ENCODE peak calls at places on chromosomes 7 and 10, in ten cellular contexts. One of them, this sample, is unnamed.

GRCh38 chr7:112271162-112271561 is 64.7 kb downstream of the ZNF277 start:
- DNase-seq in hepatocyte: no peak
- DNase-seq in tibial nerve: no peak
- DNase-seq in heart right ventricle: no peak
- DNase-seq in CD4-positive, CD25-positive, alpha-beta regulatory T cell: no peak
- DNase-seq in cardiac muscle cell: no peak
- DNase-seq in left lung: no peak
- DNase-seq in lung: no peak
- DNase-seq in psoas muscle: no peak
- DNase-seq in CD8-positive, alpha-beta T cell: no peak
- DNase-seq in this sample: no peak

GRCh38 chr7:33346055-33346454 is 216.7 kb downstream of the BBS9 start:
- DNase-seq in hepatocyte: no peak
- DNase-seq in psoas muscle: no peak
- DNase-seq in left lung: no peak
- DNase-seq in heart right ventricle: no peak
- DNase-seq in CD4-positive, CD25-positive, alpha-beta regulatory T cell: no peak
- DNase-seq in cardiac muscle cell: no peak
- DNase-seq in lung: no peak
- DNase-seq in tibial nerve: no peak
- DNase-seq in CD8-positive, alpha-beta T cell: no peak
- DNase-seq in this sample: no peak

GRCh38 chr7:45060295-45060694 is 28.5 kb downstream of the NACAD start:
- DNase-seq in left lung: no peak
- DNase-seq in lung: no peak
- DNase-seq in heart right ventricle: no peak
- DNase-seq in CD8-positive, alpha-beta T cell: no peak
- DNase-seq in psoas muscle: no peak
- DNase-seq in CD4-positive, CD25-positive, alpha-beta regulatory T cell: no peak
- DNase-seq in cardiac muscle cell: no peak
- DNase-seq in hepatocyte: no peak
- DNase-seq in tibial nerve: no peak
- DNase-seq in this sample: no peak

GRCh38 chr7:87218941-87219544 is 489 bp downstream of the TMEM243 start:
- DNase-seq in heart right ventricle: peak
- DNase-seq in left lung: peak
- DNase-seq in tibial nerve: peak
- DNase-seq in lung: peak
- DNase-seq in cardiac muscle cell: peak
- DNase-seq in CD4-positive, CD25-positive, alpha-beta regulatory T cell: peak
- DNase-seq in hepatocyte: peak
- DNase-seq in psoas muscle: peak
- DNase-seq in CD8-positive, alpha-beta T cell: peak
- DNase-seq in this sample: no peak

GRCh38 chr7:127393370-127394058 is 1.0 kb upstream of the ZNF800 start:
- DNase-seq in heart right ventricle: no peak
- DNase-seq in psoas muscle: peak
- DNase-seq in CD8-positive, alpha-beta T cell: no peak
- DNase-seq in cardiac muscle cell: peak
- DNase-seq in hepatocyte: peak
- DNase-seq in CD4-positive, CD25-positive, alpha-beta regulatory T cell: no peak
- DNase-seq in tibial nerve: no peak
- DNase-seq in lung: no peak
- DNase-seq in left lung: no peak
- DNase-seq in this sample: no peak

GRCh38 chr7:24283559-24283899 is 461 bp upstream of the NPY start:
- DNase-seq in psoas muscle: no peak
- DNase-seq in heart right ventricle: no peak
- DNase-seq in left lung: no peak
- DNase-seq in CD8-positive, alpha-beta T cell: no peak
- DNase-seq in lung: no peak
- DNase-seq in cardiac muscle cell: no peak
- DNase-seq in hepatocyte: no peak
- DNase-seq in tibial nerve: no peak
- DNase-seq in CD4-positive, CD25-positive, alpha-beta regulatory T cell: no peak
- DNase-seq in this sample: no peak

GRCh38 chr10:95896066-95896850 is 11.5 kb upstream of the CC2D2B start:
- DNase-seq in cardiac muscle cell: no peak
- DNase-seq in heart right ventricle: no peak
- DNase-seq in hepatocyte: no peak
- DNase-seq in left lung: no peak
- DNase-seq in CD4-positive, CD25-positive, alpha-beta regulatory T cell: no peak
- DNase-seq in psoas muscle: no peak
- DNase-seq in CD8-positive, alpha-beta T cell: no peak
- DNase-seq in tibial nerve: no peak
- DNase-seq in lung: no peak
- DNase-seq in this sample: no peak

GRCh38 chr10:96470108-96470743 is 43.5 kb downstream of the TLL2 start:
- DNase-seq in heart right ventricle: no peak
- DNase-seq in tibial nerve: no peak
- DNase-seq in hepatocyte: peak
- DNase-seq in lung: no peak
- DNase-seq in CD4-positive, CD25-positive, alpha-beta regulatory T cell: no peak
- DNase-seq in psoas muscle: no peak
- DNase-seq in CD8-positive, alpha-beta T cell: no peak
- DNase-seq in cardiac muscle cell: peak
- DNase-seq in left lung: no peak
- DNase-seq in this sample: no peak

GRCh38 chr7:131328387-131329175 is 905 bp downstream of the MKLN1 start:
- DNase-seq in CD4-positive, CD25-positive, alpha-beta regulatory T cell: no peak
- DNase-seq in CD8-positive, alpha-beta T cell: no peak
- DNase-seq in hepatocyte: no peak
- DNase-seq in tibial nerve: no peak
- DNase-seq in heart right ventricle: no peak
- DNase-seq in psoas muscle: no peak
- DNase-seq in lung: no peak
- DNase-seq in left lung: no peak
- DNase-seq in cardiac muscle cell: peak
- DNase-seq in this sample: no peak

GRCh38 chr7:131327626-131328386 is at the start of gene MKLN1:
- DNase-seq in psoas muscle: peak
- DNase-seq in left lung: peak
- DNase-seq in hepatocyte: peak
- DNase-seq in lung: peak
- DNase-seq in cardiac muscle cell: peak
- DNase-seq in heart right ventricle: peak
- DNase-seq in tibial nerve: peak
- DNase-seq in CD8-positive, alpha-beta T cell: peak
- DNase-seq in CD4-positive, CD25-positive, alpha-beta regulatory T cell: peak
- DNase-seq in this sample: peak

GRCh38 chr7:131325179-131325840 is 2.4 kb upstream of the MKLN1 start:
- DNase-seq in psoas muscle: no peak
- DNase-seq in CD4-positive, CD25-positive, alpha-beta regulatory T cell: no peak
- DNase-seq in cardiac muscle cell: no peak
- DNase-seq in hepatocyte: no peak
- DNase-seq in left lung: no peak
- DNase-seq in tibial nerve: no peak
- DNase-seq in CD8-positive, alpha-beta T cell: no peak
- DNase-seq in heart right ventricle: no peak
- DNase-seq in lung: no peak
- DNase-seq in this sample: no peak

GRCh38 chr7:131327049-131327625 is 539 bp upstream of the MKLN1 start:
- DNase-seq in CD8-positive, alpha-beta T cell: no peak
- DNase-seq in CD4-positive, CD25-positive, alpha-beta regulatory T cell: peak
- DNase-seq in lung: peak
- DNase-seq in hepatocyte: peak
- DNase-seq in tibial nerve: no peak
- DNase-seq in left lung: peak
- DNase-seq in psoas muscle: no peak
- DNase-seq in cardiac muscle cell: peak
- DNase-seq in heart right ventricle: no peak
- DNase-seq in this sample: peak

DNA sequence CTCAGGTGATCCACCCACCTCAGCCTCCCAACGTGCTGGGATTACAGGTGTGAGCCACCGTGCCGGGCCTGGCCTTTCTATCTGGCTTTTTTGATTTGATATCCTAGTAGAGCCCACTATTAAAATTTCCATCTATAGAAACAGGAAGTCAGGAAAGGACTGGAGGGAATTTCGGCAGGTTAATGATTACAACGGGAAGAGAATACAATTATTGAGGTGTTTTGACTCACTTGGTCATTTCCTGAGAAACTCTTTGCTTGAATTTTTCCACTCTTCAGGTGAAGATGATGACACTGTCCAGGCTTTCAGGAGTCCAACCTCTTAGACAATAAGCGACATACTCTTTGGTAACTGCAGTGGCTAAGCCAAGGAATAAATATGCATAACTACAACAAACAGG is 1.1 kb upstream of the MKLN1 start:
- DNase-seq in hepatocyte: peak
- DNase-seq in CD8-positive, alpha-beta T cell: no peak
- DNase-seq in lung: no peak
- DNase-seq in CD4-positive, CD25-positive, alpha-beta regulatory T cell: no peak
- DNase-seq in tibial nerve: no peak
- DNase-seq in cardiac muscle cell: no peak
- DNase-seq in heart right ventricle: no peak
- DNase-seq in left lung: no peak
- DNase-seq in psoas muscle: no peak
- DNase-seq in this sample: no peak
- H3K4me3 ChIP-seq in hepatocyte: peak
- H3K4me3 ChIP-seq in CD8-positive, alpha-beta T cell: peak
- H3K4me3 ChIP-seq in lung: no peak
- H3K4me3 ChIP-seq in CD4-positive, CD25-positive, alpha-beta regulatory T cell: peak
- H3K4me3 ChIP-seq in tibial nerve: peak
- H3K4me3 ChIP-seq in cardiac muscle cell: peak
- H3K4me3 ChIP-seq in heart right ventricle: peak
- H3K4me3 ChIP-seq in left lung: peak
- H3K4me3 ChIP-seq in psoas muscle: peak
- H3K4me3 ChIP-seq in this sample: no peak

GRCh38 chr7:148987751-148988512 is 40.4 kb downstream of the PDIA4 start:
- DNase-seq in hepatocyte: peak
- DNase-seq in cardiac muscle cell: no peak
- DNase-seq in tibial nerve: no peak
- DNase-seq in lung: no peak
- DNase-seq in CD4-positive, CD25-positive, alpha-beta regulatory T cell: no peak
- DNase-seq in CD8-positive, alpha-beta T cell: no peak
- DNase-seq in heart right ventricle: no peak
- DNase-seq in psoas muscle: no peak
- DNase-seq in left lung: no peak
- DNase-seq in this sample: no peak

GRCh38 chr7:148983220-148984146 is 44.8 kb downstream of the PDIA4 start:
- DNase-seq in psoas muscle: peak
- DNase-seq in hepatocyte: peak
- DNase-seq in lung: peak
- DNase-seq in cardiac muscle cell: peak
- DNase-seq in CD8-positive, alpha-beta T cell: peak
- DNase-seq in tibial nerve: no peak
- DNase-seq in heart right ventricle: no peak
- DNase-seq in CD4-positive, CD25-positive, alpha-beta regulatory T cell: peak
- DNase-seq in left lung: peak
- DNase-seq in this sample: peak

GRCh38 chr7:148987010-148987750 is 41.1 kb downstream of the PDIA4 start:
- DNase-seq in tibial nerve: peak
- DNase-seq in CD4-positive, CD25-positive, alpha-beta regulatory T cell: peak
- DNase-seq in hepatocyte: peak
- DNase-seq in psoas muscle: peak
- DNase-seq in heart right ventricle: peak
- DNase-seq in left lung: peak
- DNase-seq in CD8-positive, alpha-beta T cell: peak
- DNase-seq in cardiac muscle cell: peak
- DNase-seq in lung: peak
- DNase-seq in this sample: peak

GRCh38 chr7:148982596-148983219 is 45.6 kb downstream of the PDIA4 start:
- DNase-seq in lung: no peak
- DNase-seq in psoas muscle: no peak
- DNase-seq in tibial nerve: no peak
- DNase-seq in heart right ventricle: no peak
- DNase-seq in CD4-positive, CD25-positive, alpha-beta regulatory T cell: no peak
- DNase-seq in CD8-positive, alpha-beta T cell: no peak
- DNase-seq in left lung: no peak
- DNase-seq in cardiac muscle cell: peak
- DNase-seq in hepatocyte: peak
- DNase-seq in this sample: no peak

DNA sequence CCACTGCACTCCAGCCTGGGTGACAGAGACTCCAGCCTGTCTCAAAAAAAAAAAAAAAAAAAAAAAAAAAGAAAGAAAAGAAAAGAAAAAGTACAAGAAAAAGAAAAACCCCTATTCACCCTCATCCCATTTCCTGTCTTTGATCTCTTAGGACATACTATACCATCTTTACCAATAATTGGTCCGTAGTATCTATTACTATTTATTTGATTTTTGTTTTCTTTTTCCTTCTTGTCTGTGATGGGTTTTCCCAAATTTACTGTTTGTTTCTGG is 41.6 kb downstream of the PDIA4 start:
- DNase-seq in left lung: no peak
- DNase-seq in lung: no peak
- DNase-seq in psoas muscle: no peak
- DNase-seq in heart right ventricle: no peak
- DNase-seq in CD8-positive, alpha-beta T cell: no peak
- DNase-seq in tibial nerve: no peak
- DNase-seq in hepatocyte: no peak
- DNase-seq in cardiac muscle cell: no peak
- DNase-seq in CD4-positive, CD25-positive, alpha-beta regulatory T cell: no peak
- DNase-seq in this sample: no peak
- H3K4me3 ChIP-seq in left lung: no peak
- H3K4me3 ChIP-seq in lung: no peak
- H3K4me3 ChIP-seq in psoas muscle: peak
- H3K4me3 ChIP-seq in heart right ventricle: no peak
- H3K4me3 ChIP-seq in CD8-positive, alpha-beta T cell: no peak
- H3K4me3 ChIP-seq in tibial nerve: peak
- H3K4me3 ChIP-seq in hepatocyte: peak
- H3K4me3 ChIP-seq in cardiac muscle cell: peak
- H3K4me3 ChIP-seq in CD4-positive, CD25-positive, alpha-beta regulatory T cell: peak
- H3K4me3 ChIP-seq in this sample: no peak

DNA sequence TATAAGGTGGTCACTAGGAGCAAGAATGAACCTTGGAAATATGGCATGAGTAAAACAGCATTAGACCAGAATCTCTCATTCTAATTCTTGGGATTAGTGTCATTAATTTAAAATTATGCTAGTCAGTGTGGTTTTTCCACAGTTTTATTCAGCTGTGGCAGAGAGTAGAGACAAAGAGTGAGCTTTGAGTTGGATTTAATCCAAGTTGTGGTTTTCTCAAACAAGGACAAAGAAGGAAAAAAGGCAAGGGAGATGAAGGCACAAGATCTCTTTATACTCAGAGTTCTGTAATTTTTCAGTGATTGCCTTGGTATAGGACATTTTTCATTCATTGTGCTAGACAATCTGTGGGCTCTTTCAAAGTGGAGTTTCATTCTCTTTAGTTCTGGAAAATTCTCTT is 28.2 kb upstream of the AKAP9 start:
- DNase-seq in lung: no peak
- DNase-seq in hepatocyte: no peak
- DNase-seq in heart right ventricle: no peak
- DNase-seq in psoas muscle: no peak
- DNase-seq in CD8-positive, alpha-beta T cell: no peak
- DNase-seq in left lung: no peak
- DNase-seq in CD4-positive, CD25-positive, alpha-beta regulatory T cell: no peak
- DNase-seq in tibial nerve: no peak
- DNase-seq in cardiac muscle cell: peak
- DNase-seq in this sample: peak
- H3K4me3 ChIP-seq in lung: no peak
- H3K4me3 ChIP-seq in hepatocyte: no peak
- H3K4me3 ChIP-seq in heart right ventricle: no peak
- H3K4me3 ChIP-seq in psoas muscle: no peak
- H3K4me3 ChIP-seq in CD8-positive, alpha-beta T cell: no peak
- H3K4me3 ChIP-seq in left lung: no peak
- H3K4me3 ChIP-seq in CD4-positive, CD25-positive, alpha-beta regulatory T cell: peak
- H3K4me3 ChIP-seq in tibial nerve: no peak
- H3K4me3 ChIP-seq in cardiac muscle cell: no peak
- H3K4me3 ChIP-seq in this sample: no peak

DNA sequence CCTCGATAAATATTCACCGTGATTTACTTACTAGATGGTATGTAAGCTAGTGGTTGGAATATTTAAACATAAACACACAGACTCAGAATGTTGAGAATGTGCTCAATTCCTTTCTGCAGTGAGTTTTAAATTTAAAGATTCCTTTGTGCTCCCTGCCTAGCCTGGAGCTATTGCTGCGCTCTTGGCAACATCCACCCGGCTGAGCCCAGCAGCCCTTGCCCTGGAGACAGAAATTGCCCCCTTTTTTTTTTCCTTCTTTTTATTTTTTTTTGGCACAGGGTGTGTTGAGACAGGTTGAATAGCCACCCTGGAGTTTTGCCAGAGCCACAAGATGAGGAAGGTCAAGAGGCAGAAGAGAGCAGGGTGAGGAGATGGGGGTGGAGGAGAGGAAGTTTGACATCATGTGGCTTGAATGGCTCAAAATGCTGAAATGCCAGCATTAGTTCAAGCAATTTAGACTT is 180.8 kb downstream of the PRKCQ start:
- DNase-seq in left lung: peak
- DNase-seq in hepatocyte: no peak
- DNase-seq in tibial nerve: no peak
- DNase-seq in lung: peak
- DNase-seq in cardiac muscle cell: no peak
- DNase-seq in CD8-positive, alpha-beta T cell: no peak
- DNase-seq in heart right ventricle: no peak
- DNase-seq in psoas muscle: no peak
- DNase-seq in CD4-positive, CD25-positive, alpha-beta regulatory T cell: no peak
- DNase-seq in this sample: no peak
- H3K4me3 ChIP-seq in left lung: no peak
- H3K4me3 ChIP-seq in hepatocyte: no peak
- H3K4me3 ChIP-seq in tibial nerve: no peak
- H3K4me3 ChIP-seq in lung: no peak
- H3K4me3 ChIP-seq in cardiac muscle cell: no peak
- H3K4me3 ChIP-seq in CD8-positive, alpha-beta T cell: no peak
- H3K4me3 ChIP-seq in heart right ventricle: no peak
- H3K4me3 ChIP-seq in psoas muscle: no peak
- H3K4me3 ChIP-seq in CD4-positive, CD25-positive, alpha-beta regulatory T cell: no peak
- H3K4me3 ChIP-seq in this sample: no peak